ENCODE peak calls at places on chromosomes 16 and 17, in six cellular contexts. One of them, this sample, is unnamed.

GRCh38 chr17:75845058-75845711 is 981 bp upstream of the UNC13D start:
- DNase-seq in Peyer's patch: peak
- DNase-seq in effector memory CD4-positive, alpha-beta T cell: no peak
- DNase-seq in mesendoderm: peak
- DNase-seq in heart left ventricle: peak
- DNase-seq in CD8-positive, alpha-beta memory T cell: peak
- DNase-seq in this sample: peak

GRCh38 chr16:25018972-25019617 is 3.9 kb upstream of the ARHGAP17 start:
- DNase-seq in Peyer's patch: no peak
- DNase-seq in effector memory CD4-positive, alpha-beta T cell: no peak
- DNase-seq in mesendoderm: no peak
- DNase-seq in heart left ventricle: no peak
- DNase-seq in CD8-positive, alpha-beta memory T cell: no peak
- DNase-seq in this sample: no peak

GRCh38 chr16:82633964-82634600 is 7.3 kb downstream of the CDH13 start:
- DNase-seq in Peyer's patch: no peak
- DNase-seq in effector memory CD4-positive, alpha-beta T cell: no peak
- DNase-seq in mesendoderm: peak
- DNase-seq in heart left ventricle: peak
- DNase-seq in CD8-positive, alpha-beta memory T cell: no peak
- DNase-seq in this sample: peak

GRCh38 chr17:75313941-75314550 is 24.8 kb upstream of the SLC25A19 start:
- DNase-seq in Peyer's patch: no peak
- DNase-seq in effector memory CD4-positive, alpha-beta T cell: no peak
- DNase-seq in mesendoderm: no peak
- DNase-seq in heart left ventricle: no peak
- DNase-seq in CD8-positive, alpha-beta memory T cell: no peak
- DNase-seq in this sample: no peak

GRCh38 chr17:16419074-16419928 is 3.9 kb downstream of the TRPV2 start:
- DNase-seq in Peyer's patch: no peak
- DNase-seq in effector memory CD4-positive, alpha-beta T cell: peak
- DNase-seq in mesendoderm: peak
- DNase-seq in heart left ventricle: no peak
- DNase-seq in CD8-positive, alpha-beta memory T cell: peak
- DNase-seq in this sample: peak

GRCh38 chr16:4882633-4883285 is 35.5 kb downstream of the UBN1 start:
- DNase-seq in Peyer's patch: no peak
- DNase-seq in effector memory CD4-positive, alpha-beta T cell: no peak
- DNase-seq in mesendoderm: no peak
- DNase-seq in heart left ventricle: peak
- DNase-seq in CD8-positive, alpha-beta memory T cell: no peak
- DNase-seq in this sample: no peak

GRCh38 chr16:69166221-69166833 is 20.6 kb upstream of the SNTB2 start:
- DNase-seq in Peyer's patch: no peak
- DNase-seq in effector memory CD4-positive, alpha-beta T cell: no peak
- DNase-seq in mesendoderm: no peak
- DNase-seq in heart left ventricle: no peak
- DNase-seq in CD8-positive, alpha-beta memory T cell: peak
- DNase-seq in this sample: no peak

GRCh38 chr16:65500007-65500406 is 378.1 kb upstream of the CDH11 start:
- DNase-seq in Peyer's patch: no peak
- DNase-seq in effector memory CD4-positive, alpha-beta T cell: no peak
- DNase-seq in mesendoderm: peak
- DNase-seq in heart left ventricle: no peak
- DNase-seq in CD8-positive, alpha-beta memory T cell: no peak
- DNase-seq in this sample: no peak

GRCh38 chr16:27640277-27640600 is 90.3 kb downstream of the KATNIP start:
- DNase-seq in Peyer's patch: no peak
- DNase-seq in effector memory CD4-positive, alpha-beta T cell: no peak
- DNase-seq in mesendoderm: peak
- DNase-seq in heart left ventricle: no peak
- DNase-seq in CD8-positive, alpha-beta memory T cell: no peak
- DNase-seq in this sample: peak

GRCh38 chr16:64910351-64910750 is 211.5 kb downstream of the CDH11 start:
- DNase-seq in Peyer's patch: no peak
- DNase-seq in effector memory CD4-positive, alpha-beta T cell: no peak
- DNase-seq in mesendoderm: peak
- DNase-seq in heart left ventricle: peak
- DNase-seq in CD8-positive, alpha-beta memory T cell: no peak
- DNase-seq in this sample: peak

GRCh38 chr17:18004345-18004744 is 31.7 kb downstream of the DRC3 start:
- DNase-seq in Peyer's patch: no peak
- DNase-seq in effector memory CD4-positive, alpha-beta T cell: no peak
- DNase-seq in mesendoderm: no peak
- DNase-seq in heart left ventricle: no peak
- DNase-seq in CD8-positive, alpha-beta memory T cell: no peak
- DNase-seq in this sample: peak

GRCh38 chr16:46949216-46949892 is 24.1 kb downstream of the DNAJA2 start:
- DNase-seq in Peyer's patch: no peak
- DNase-seq in effector memory CD4-positive, alpha-beta T cell: no peak
- DNase-seq in mesendoderm: no peak
- DNase-seq in heart left ventricle: no peak
- DNase-seq in CD8-positive, alpha-beta memory T cell: no peak
- DNase-seq in this sample: no peak

GRCh38 chr17:81064746-81065475 is 30.0 kb downstream of the BAIAP2 start:
- DNase-seq in Peyer's patch: no peak
- DNase-seq in effector memory CD4-positive, alpha-beta T cell: no peak
- DNase-seq in mesendoderm: peak
- DNase-seq in heart left ventricle: peak
- DNase-seq in CD8-positive, alpha-beta memory T cell: no peak
- DNase-seq in this sample: peak

GRCh38 chr16:21001262-21001661 is 100.7 kb downstream of the LYRM1 start:
- DNase-seq in Peyer's patch: no peak
- DNase-seq in effector memory CD4-positive, alpha-beta T cell: no peak
- DNase-seq in mesendoderm: peak
- DNase-seq in heart left ventricle: no peak
- DNase-seq in CD8-positive, alpha-beta memory T cell: no peak
- DNase-seq in this sample: peak

GRCh38 chr16:84730406-84731106 is 30.8 kb downstream of the USP10 start:
- DNase-seq in Peyer's patch: no peak
- DNase-seq in effector memory CD4-positive, alpha-beta T cell: no peak
- DNase-seq in mesendoderm: peak
- DNase-seq in heart left ventricle: peak
- DNase-seq in CD8-positive, alpha-beta memory T cell: peak
- DNase-seq in this sample: no peak

GRCh38 chr17:50501054-50501453 is 7.2 kb upstream of the MYCBPAP start:
- DNase-seq in Peyer's patch: peak
- DNase-seq in effector memory CD4-positive, alpha-beta T cell: no peak
- DNase-seq in mesendoderm: peak
- DNase-seq in heart left ventricle: no peak
- DNase-seq in CD8-positive, alpha-beta memory T cell: no peak
- DNase-seq in this sample: peak

GRCh38 chr16:50065624-50066481 is at the start of gene HEATR3:
- DNase-seq in Peyer's patch: peak
- DNase-seq in effector memory CD4-positive, alpha-beta T cell: peak
- DNase-seq in mesendoderm: peak
- DNase-seq in heart left ventricle: peak
- DNase-seq in CD8-positive, alpha-beta memory T cell: peak
- DNase-seq in this sample: peak

GRCh38 chr17:42578282-42578869 is 847 bp upstream of the PSMC3IP start:
- DNase-seq in Peyer's patch: peak
- DNase-seq in effector memory CD4-positive, alpha-beta T cell: peak
- DNase-seq in mesendoderm: peak
- DNase-seq in heart left ventricle: peak
- DNase-seq in CD8-positive, alpha-beta memory T cell: peak
- DNase-seq in this sample: peak

GRCh38 chr17:40437095-40437732 is 6.0 kb upstream of the IGFBP4 start:
- DNase-seq in Peyer's patch: peak
- DNase-seq in effector memory CD4-positive, alpha-beta T cell: no peak
- DNase-seq in mesendoderm: no peak
- DNase-seq in heart left ventricle: no peak
- DNase-seq in CD8-positive, alpha-beta memory T cell: peak
- DNase-seq in this sample: no peak

GRCh38 chr17:40447148-40447644 is 3.9 kb downstream of the IGFBP4 start:
- DNase-seq in Peyer's patch: no peak
- DNase-seq in effector memory CD4-positive, alpha-beta T cell: no peak
- DNase-seq in mesendoderm: no peak
- DNase-seq in heart left ventricle: peak
- DNase-seq in CD8-positive, alpha-beta memory T cell: no peak
- DNase-seq in this sample: no peak

GRCh38 chr16:84040823-84041391 is 1.7 kb downstream of the SLC38A8 start:
- DNase-seq in Peyer's patch: no peak
- DNase-seq in effector memory CD4-positive, alpha-beta T cell: no peak
- DNase-seq in mesendoderm: no peak
- DNase-seq in heart left ventricle: peak
- DNase-seq in CD8-positive, alpha-beta memory T cell: no peak
- DNase-seq in this sample: no peak

GRCh38 chr17:46771601-46772012 is 46.9 kb downstream of the WNT3 start:
- DNase-seq in Peyer's patch: no peak
- DNase-seq in effector memory CD4-positive, alpha-beta T cell: no peak
- DNase-seq in mesendoderm: peak
- DNase-seq in heart left ventricle: peak
- DNase-seq in CD8-positive, alpha-beta memory T cell: peak
- DNase-seq in this sample: peak

GRCh38 chr17:46772013-46772878 is 46.2 kb downstream of the WNT3 start:
- DNase-seq in Peyer's patch: peak
- DNase-seq in effector memory CD4-positive, alpha-beta T cell: no peak
- DNase-seq in mesendoderm: peak
- DNase-seq in heart left ventricle: peak
- DNase-seq in CD8-positive, alpha-beta memory T cell: peak
- DNase-seq in this sample: peak

GRCh38 chr17:46769531-46770438 is 48.7 kb downstream of the WNT3 start:
- DNase-seq in Peyer's patch: peak
- DNase-seq in effector memory CD4-positive, alpha-beta T cell: no peak
- DNase-seq in mesendoderm: no peak
- DNase-seq in heart left ventricle: no peak
- DNase-seq in CD8-positive, alpha-beta memory T cell: no peak
- DNase-seq in this sample: peak

GRCh38 chr17:46770818-46771600 is 47.5 kb downstream of the WNT3 start:
- DNase-seq in Peyer's patch: peak
- DNase-seq in effector memory CD4-positive, alpha-beta T cell: no peak
- DNase-seq in mesendoderm: peak
- DNase-seq in heart left ventricle: peak
- DNase-seq in CD8-positive, alpha-beta memory T cell: peak
- DNase-seq in this sample: peak

GRCh38 chr17:46770439-46770817 is 48.1 kb downstream of the WNT3 start:
- DNase-seq in Peyer's patch: peak
- DNase-seq in effector memory CD4-positive, alpha-beta T cell: no peak
- DNase-seq in mesendoderm: no peak
- DNase-seq in heart left ventricle: peak
- DNase-seq in CD8-positive, alpha-beta memory T cell: peak
- DNase-seq in this sample: no peak
- H3K27ac ChIP-seq in Peyer's patch: no peak
- H3K27ac ChIP-seq in effector memory CD4-positive, alpha-beta T cell: no peak
- H3K27ac ChIP-seq in mesendoderm: peak
- H3K27ac ChIP-seq in heart left ventricle: no peak
- H3K27ac ChIP-seq in CD8-positive, alpha-beta memory T cell: peak
- H3K27ac ChIP-seq in this sample: peak

GRCh38 chr16:77944631-77945030 is 77.7 kb upstream of the CLEC3A start:
- DNase-seq in Peyer's patch: no peak
- DNase-seq in effector memory CD4-positive, alpha-beta T cell: no peak
- DNase-seq in mesendoderm: no peak
- DNase-seq in heart left ventricle: no peak
- DNase-seq in CD8-positive, alpha-beta memory T cell: no peak
- DNase-seq in this sample: no peak

GRCh38 chr16:77943770-77944169 is 78.6 kb upstream of the CLEC3A start:
- DNase-seq in Peyer's patch: no peak
- DNase-seq in effector memory CD4-positive, alpha-beta T cell: no peak
- DNase-seq in mesendoderm: no peak
- DNase-seq in heart left ventricle: no peak
- DNase-seq in CD8-positive, alpha-beta memory T cell: no peak
- DNase-seq in this sample: no peak

GRCh38 chr16:77949445-77949844 is 72.9 kb upstream of the CLEC3A start:
- DNase-seq in Peyer's patch: no peak
- DNase-seq in effector memory CD4-positive, alpha-beta T cell: no peak
- DNase-seq in mesendoderm: no peak
- DNase-seq in heart left ventricle: no peak
- DNase-seq in CD8-positive, alpha-beta memory T cell: no peak
- DNase-seq in this sample: no peak

GRCh38 chr16:77946834-77947233 is 75.5 kb upstream of the CLEC3A start:
- DNase-seq in Peyer's patch: no peak
- DNase-seq in effector memory CD4-positive, alpha-beta T cell: no peak
- DNase-seq in mesendoderm: peak
- DNase-seq in heart left ventricle: no peak
- DNase-seq in CD8-positive, alpha-beta memory T cell: no peak
- DNase-seq in this sample: peak

GRCh38 chr16:77945126-77945525 is 77.2 kb upstream of the CLEC3A start:
- DNase-seq in Peyer's patch: no peak
- DNase-seq in effector memory CD4-positive, alpha-beta T cell: no peak
- DNase-seq in mesendoderm: no peak
- DNase-seq in heart left ventricle: no peak
- DNase-seq in CD8-positive, alpha-beta memory T cell: no peak
- DNase-seq in this sample: no peak
- H3K4me3 ChIP-seq in Peyer's patch: no peak
- H3K4me3 ChIP-seq in effector memory CD4-positive, alpha-beta T cell: no peak
- H3K4me3 ChIP-seq in mesendoderm: no peak
- H3K4me3 ChIP-seq in heart left ventricle: no peak
- H3K4me3 ChIP-seq in CD8-positive, alpha-beta memory T cell: no peak
- H3K4me3 ChIP-seq in this sample: no peak

DNA sequence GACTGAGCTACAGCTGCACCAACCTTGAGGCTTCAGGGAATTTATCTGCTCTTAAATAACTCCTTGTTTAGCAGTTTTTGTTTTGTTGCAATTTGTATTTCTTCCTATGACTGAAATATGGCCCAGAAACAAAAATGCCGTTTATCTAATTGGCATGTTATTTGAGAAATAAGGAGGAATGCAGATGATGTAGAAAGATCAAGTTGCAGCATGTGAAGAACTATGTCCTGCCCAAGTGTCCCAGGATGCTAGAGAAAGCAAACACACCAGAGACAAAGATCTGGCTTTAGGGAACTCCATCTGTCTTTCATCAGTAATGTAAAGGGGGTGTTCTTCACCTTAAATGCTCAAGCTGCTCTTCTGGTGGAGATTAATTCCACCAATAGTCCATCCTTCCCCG is 29.7 kb downstream of the USP31 start:
- DNase-seq in Peyer's patch: no peak
- DNase-seq in effector memory CD4-positive, alpha-beta T cell: no peak
- DNase-seq in mesendoderm: no peak
- DNase-seq in heart left ventricle: no peak
- DNase-seq in CD8-positive, alpha-beta memory T cell: no peak
- DNase-seq in this sample: no peak
- H3K27ac ChIP-seq in Peyer's patch: peak
- H3K27ac ChIP-seq in effector memory CD4-positive, alpha-beta T cell: no peak
- H3K27ac ChIP-seq in mesendoderm: no peak
- H3K27ac ChIP-seq in heart left ventricle: peak
- H3K27ac ChIP-seq in CD8-positive, alpha-beta memory T cell: no peak
- H3K27ac ChIP-seq in this sample: no peak

GRCh38 chr17:7438050-7438614 is 1.2 kb upstream of the FGF11 start:
- DNase-seq in Peyer's patch: peak
- DNase-seq in effector memory CD4-positive, alpha-beta T cell: no peak
- DNase-seq in mesendoderm: peak
- DNase-seq in heart left ventricle: peak
- DNase-seq in CD8-positive, alpha-beta memory T cell: peak
- DNase-seq in this sample: peak

GRCh38 chr17:7440113-7440822 is 956 bp downstream of the FGF11 start:
- DNase-seq in Peyer's patch: no peak
- DNase-seq in effector memory CD4-positive, alpha-beta T cell: no peak
- DNase-seq in mesendoderm: peak
- DNase-seq in heart left ventricle: peak
- DNase-seq in CD8-positive, alpha-beta memory T cell: peak
- DNase-seq in this sample: peak

GRCh38 chr17:7438656-7439460 is 454 bp upstream of the FGF11 start:
- DNase-seq in Peyer's patch: no peak
- DNase-seq in effector memory CD4-positive, alpha-beta T cell: no peak
- DNase-seq in mesendoderm: no peak
- DNase-seq in heart left ventricle: no peak
- DNase-seq in CD8-positive, alpha-beta memory T cell: no peak
- DNase-seq in this sample: no peak

GRCh38 chr17:7440823-7441174 is 1.5 kb downstream of the FGF11 start:
- DNase-seq in Peyer's patch: no peak
- DNase-seq in effector memory CD4-positive, alpha-beta T cell: no peak
- DNase-seq in mesendoderm: peak
- DNase-seq in heart left ventricle: peak
- DNase-seq in CD8-positive, alpha-beta memory T cell: no peak
- DNase-seq in this sample: peak

GRCh38 chr17:7439462-7440112 is at the start of gene FGF11:
- DNase-seq in Peyer's patch: no peak
- DNase-seq in effector memory CD4-positive, alpha-beta T cell: no peak
- DNase-seq in mesendoderm: no peak
- DNase-seq in heart left ventricle: no peak
- DNase-seq in CD8-positive, alpha-beta memory T cell: no peak
- DNase-seq in this sample: peak
- H3K4me3 ChIP-seq in Peyer's patch: peak
- H3K4me3 ChIP-seq in effector memory CD4-positive, alpha-beta T cell: peak
- H3K4me3 ChIP-seq in mesendoderm: peak
- H3K4me3 ChIP-seq in heart left ventricle: peak
- H3K4me3 ChIP-seq in CD8-positive, alpha-beta memory T cell: peak
- H3K4me3 ChIP-seq in this sample: peak

This sample was measured in endodermal cell.